ENCODE peak calls at places on chromosomes 13 and 19, in five cellular contexts. One of them, this sample, is unnamed.

GRCh38 chr19:53903055-53903680 is 5.9 kb upstream of the CACNG7 start:
- DNase-seq in H1: no peak
- DNase-seq in HepG2: peak
- DNase-seq in GM12878: no peak
- DNase-seq in K562: peak
- DNase-seq in this sample: no peak

GRCh38 chr19:5184930-5185329 is 155.7 kb downstream of the PTPRS start:
- DNase-seq in H1: no peak
- DNase-seq in HepG2: no peak
- DNase-seq in GM12878: no peak
- DNase-seq in K562: no peak
- DNase-seq in this sample: no peak

GRCh38 chr13:44759222-44759721 is 183.1 kb upstream of the TSC22D1 start:
- DNase-seq in H1: no peak
- DNase-seq in HepG2: no peak
- DNase-seq in GM12878: no peak
- DNase-seq in K562: no peak
- DNase-seq in this sample: no peak

GRCh38 chr13:32383836-32384618 is 43.9 kb downstream of the N4BP2L1 start:
- DNase-seq in H1: no peak
- DNase-seq in HepG2: no peak
- DNase-seq in GM12878: no peak
- DNase-seq in K562: no peak
- DNase-seq in this sample: no peak

GRCh38 chr19:45414468-45414867 is 8.0 kb downstream of the POLR1G start:
- DNase-seq in H1: no peak
- DNase-seq in HepG2: no peak
- DNase-seq in GM12878: no peak
- DNase-seq in K562: no peak
- DNase-seq in this sample: no peak

GRCh38 chr19:19550972-19551861 is 13.2 kb downstream of the CILP2 start:
- DNase-seq in H1: no peak
- DNase-seq in HepG2: no peak
- DNase-seq in GM12878: no peak
- DNase-seq in K562: no peak
- DNase-seq in this sample: no peak

GRCh38 chr19:3622224-3622623 is 4.4 kb downstream of the CACTIN start:
- DNase-seq in H1: no peak
- DNase-seq in HepG2: no peak
- DNase-seq in GM12878: no peak
- DNase-seq in K562: no peak
- DNase-seq in this sample: no peak

GRCh38 chr13:36673838-36674326 is at the start of gene SERTM1:
- DNase-seq in H1: peak
- DNase-seq in HepG2: no peak
- DNase-seq in GM12878: no peak
- DNase-seq in K562: no peak
- DNase-seq in this sample: no peak

GRCh38 chr13:60329221-60329983 is 67.6 kb upstream of the TDRD3 start:
- DNase-seq in H1: peak
- DNase-seq in HepG2: peak
- DNase-seq in GM12878: peak
- DNase-seq in K562: peak
- DNase-seq in this sample: peak

GRCh38 chr19:44731081-44731480 is 17.4 kb upstream of the BCL3 start:
- DNase-seq in H1: no peak
- DNase-seq in HepG2: no peak
- DNase-seq in GM12878: no peak
- DNase-seq in K562: no peak
- DNase-seq in this sample: no peak

GRCh38 chr19:10111405-10111811 is at the start of gene P2RY11:
- DNase-seq in H1: no peak
- DNase-seq in HepG2: no peak
- DNase-seq in GM12878: peak
- DNase-seq in K562: no peak
- DNase-seq in this sample: no peak

GRCh38 chr13:43364210-43365041 is 341.0 kb downstream of the DNAJC15 start:
- DNase-seq in H1: no peak
- DNase-seq in HepG2: no peak
- DNase-seq in GM12878: no peak
- DNase-seq in K562: no peak
- DNase-seq in this sample: no peak

GRCh38 chr13:22915442-22916082 is 265.2 kb upstream of the SGCG start:
- DNase-seq in H1: peak
- DNase-seq in HepG2: no peak
- DNase-seq in GM12878: no peak
- DNase-seq in K562: peak
- DNase-seq in this sample: peak

GRCh38 chr13:21595546-21595822 is 8.5 kb downstream of the MICU2 start:
- DNase-seq in H1: no peak
- DNase-seq in HepG2: no peak
- DNase-seq in GM12878: peak
- DNase-seq in K562: no peak
- DNase-seq in this sample: no peak

GRCh38 chr19:8158411-8159074 is 9.2 kb upstream of the FBN3 start:
- DNase-seq in H1: no peak
- DNase-seq in HepG2: peak
- DNase-seq in GM12878: peak
- DNase-seq in K562: peak
- DNase-seq in this sample: peak

GRCh38 chr19:5216141-5216847 is 124.3 kb downstream of the PTPRS start:
- DNase-seq in H1: no peak
- DNase-seq in HepG2: no peak
- DNase-seq in GM12878: peak
- DNase-seq in K562: no peak
- DNase-seq in this sample: no peak

GRCh38 chr13:106756446-106756845 is 188.5 kb upstream of the ARGLU1 start:
- DNase-seq in H1: no peak
- DNase-seq in HepG2: no peak
- DNase-seq in GM12878: no peak
- DNase-seq in K562: no peak
- DNase-seq in this sample: no peak

GRCh38 chr13:38530492-38530891 is 156.4 kb upstream of the FREM2 start:
- DNase-seq in H1: no peak
- DNase-seq in HepG2: no peak
- DNase-seq in GM12878: no peak
- DNase-seq in K562: peak
- DNase-seq in this sample: no peak

GRCh38 chr19:38975861-38976271 is 324 bp upstream of the FBXO17 start:
- DNase-seq in H1: no peak
- DNase-seq in HepG2: peak
- DNase-seq in GM12878: no peak
- DNase-seq in K562: no peak
- DNase-seq in this sample: no peak

GRCh38 chr13:27001705-27002104 is 169.9 kb downstream of the USP12 start:
- DNase-seq in H1: no peak
- DNase-seq in HepG2: no peak
- DNase-seq in GM12878: no peak
- DNase-seq in K562: no peak
- DNase-seq in this sample: no peak

GRCh38 chr19:14089662-14090508 is 666 bp downstream of the SAMD1 start:
- DNase-seq in H1: no peak
- DNase-seq in HepG2: no peak
- DNase-seq in GM12878: no peak
- DNase-seq in K562: peak
- DNase-seq in this sample: no peak

GRCh38 chr13:107581009-107581408 is 634.3 kb downstream of the LIG4 start:
- DNase-seq in H1: no peak
- DNase-seq in HepG2: no peak
- DNase-seq in GM12878: no peak
- DNase-seq in K562: no peak
- DNase-seq in this sample: no peak

GRCh38 chr19:11295180-11295579 is 780 bp upstream of the TSPAN16 start:
- DNase-seq in H1: no peak
- DNase-seq in HepG2: no peak
- DNase-seq in GM12878: no peak
- DNase-seq in K562: no peak
- DNase-seq in this sample: no peak

GRCh38 chr13:105587786-105588185 is 947.7 kb downstream of the EFNB2 start:
- DNase-seq in H1: no peak
- DNase-seq in HepG2: no peak
- DNase-seq in GM12878: no peak
- DNase-seq in K562: no peak
- DNase-seq in this sample: peak

GRCh38 chr19:42965204-42965603 is 28.2 kb upstream of the PSG7 start:
- DNase-seq in H1: no peak
- DNase-seq in HepG2: no peak
- DNase-seq in GM12878: no peak
- DNase-seq in K562: no peak
- DNase-seq in this sample: no peak

GRCh38 chr19:38869160-38869835 is 8.8 kb downstream of the RINL start:
- DNase-seq in H1: no peak
- DNase-seq in HepG2: no peak
- DNase-seq in GM12878: no peak
- DNase-seq in K562: no peak
- DNase-seq in this sample: no peak

GRCh38 chr13:66981912-66982311 is 248.2 kb downstream of the PCDH9 start:
- DNase-seq in H1: no peak
- DNase-seq in HepG2: no peak
- DNase-seq in GM12878: no peak
- DNase-seq in K562: no peak
- DNase-seq in this sample: no peak

GRCh38 chr13:51518847-51519246 is 65.4 kb upstream of the WDFY2 start:
- DNase-seq in H1: no peak
- DNase-seq in HepG2: no peak
- DNase-seq in GM12878: no peak
- DNase-seq in K562: no peak
- DNase-seq in this sample: no peak
- TF ChIP-seq YY1 in H1: no peak
- TF ChIP-seq YY1 in HepG2: no peak
- TF ChIP-seq YY1 in GM12878: no peak
- TF ChIP-seq YY1 in K562: no peak
- TF ChIP-seq YY1 in this sample: no peak

DNA sequence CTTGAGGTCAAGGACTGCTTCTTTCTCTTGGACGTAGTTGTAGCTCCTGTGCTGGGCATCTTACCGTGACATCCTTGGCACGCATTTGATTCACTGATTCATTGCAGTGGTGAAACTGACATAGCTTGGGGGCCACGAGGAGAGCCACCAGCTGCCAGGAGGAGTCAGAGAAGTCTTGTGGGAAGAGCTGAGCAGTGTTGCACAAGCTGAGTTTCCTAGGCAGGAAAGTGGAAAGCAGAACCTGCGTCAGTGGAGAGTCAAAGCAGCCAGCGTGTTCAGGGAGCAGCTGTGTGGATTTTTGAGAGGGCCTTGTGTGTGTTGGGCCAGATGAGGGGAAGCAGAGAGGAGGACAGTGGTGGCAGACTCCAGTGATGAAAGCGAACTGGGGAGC is 5.3 kb upstream of the GPR183 start:
- DNase-seq in H1: no peak
- DNase-seq in HepG2: no peak
- DNase-seq in GM12878: no peak
- DNase-seq in K562: no peak
- DNase-seq in this sample: no peak
- TF ChIP-seq POLR2A in H1: no peak
- TF ChIP-seq POLR2A in HepG2: no peak
- TF ChIP-seq POLR2A in GM12878: no peak
- TF ChIP-seq POLR2A in K562: no peak
- TF ChIP-seq POLR2A in this sample: no peak

DNA sequence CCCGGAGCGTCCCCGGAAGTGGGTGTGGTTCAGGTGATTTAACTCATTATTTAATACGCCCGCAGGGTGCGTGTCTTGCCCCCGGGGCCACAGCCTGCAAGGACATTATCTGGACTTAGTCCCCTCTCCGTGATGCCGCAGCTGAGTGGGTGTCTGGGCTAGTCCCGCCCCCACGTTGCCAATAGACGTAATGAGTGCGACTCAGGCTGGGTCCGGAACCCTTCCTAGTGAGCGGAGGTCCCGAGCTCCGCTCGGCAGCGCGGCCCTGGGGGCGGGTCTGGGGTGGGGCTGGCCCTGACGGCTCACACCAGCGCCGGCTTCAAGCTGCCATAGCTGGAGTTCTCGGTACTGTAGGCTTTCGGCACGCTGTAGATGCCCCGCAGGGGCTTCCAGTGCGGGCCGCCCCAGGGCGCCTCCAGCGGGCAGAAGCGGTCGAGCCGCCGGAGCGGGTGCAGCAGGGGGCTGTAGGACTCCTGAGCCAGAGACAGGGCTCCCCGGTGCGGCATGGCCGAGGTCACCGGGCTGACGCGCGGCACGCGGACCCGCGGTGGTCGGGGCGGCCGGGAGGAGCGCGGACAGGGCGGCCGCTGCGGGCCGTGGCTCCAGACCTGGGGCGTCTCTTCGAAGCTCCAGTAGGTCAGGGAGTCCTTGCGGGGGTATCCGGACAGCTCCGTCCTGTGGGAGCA is 918 bp upstream of the LHB start:
- DNase-seq in H1: no peak
- DNase-seq in HepG2: peak
- DNase-seq in GM12878: no peak
- DNase-seq in K562: peak
- DNase-seq in this sample: peak
- TF ChIP-seq RAD21 in H1: no peak
- TF ChIP-seq RAD21 in HepG2: peak
- TF ChIP-seq RAD21 in GM12878: peak
- TF ChIP-seq RAD21 in K562: no peak
- TF ChIP-seq RAD21 in this sample: no peak

GRCh38 chr13:76016799-76017198 is 380.7 kb downstream of the LMO7 start:
- DNase-seq in H1: no peak
- DNase-seq in HepG2: peak
- DNase-seq in GM12878: no peak
- DNase-seq in K562: peak
- DNase-seq in this sample: peak

GRCh38 chr13:76019421-76020044 is 383.4 kb downstream of the LMO7 start:
- DNase-seq in H1: peak
- DNase-seq in HepG2: peak
- DNase-seq in GM12878: no peak
- DNase-seq in K562: no peak
- DNase-seq in this sample: peak

GRCh38 chr13:76020421-76020955 is 384.4 kb downstream of the LMO7 start:
- DNase-seq in H1: no peak
- DNase-seq in HepG2: no peak
- DNase-seq in GM12878: no peak
- DNase-seq in K562: no peak
- DNase-seq in this sample: no peak

GRCh38 chr13:76014618-76015315 is 378.6 kb downstream of the LMO7 start:
- DNase-seq in H1: no peak
- DNase-seq in HepG2: no peak
- DNase-seq in GM12878: no peak
- DNase-seq in K562: no peak
- DNase-seq in this sample: no peak

DNA sequence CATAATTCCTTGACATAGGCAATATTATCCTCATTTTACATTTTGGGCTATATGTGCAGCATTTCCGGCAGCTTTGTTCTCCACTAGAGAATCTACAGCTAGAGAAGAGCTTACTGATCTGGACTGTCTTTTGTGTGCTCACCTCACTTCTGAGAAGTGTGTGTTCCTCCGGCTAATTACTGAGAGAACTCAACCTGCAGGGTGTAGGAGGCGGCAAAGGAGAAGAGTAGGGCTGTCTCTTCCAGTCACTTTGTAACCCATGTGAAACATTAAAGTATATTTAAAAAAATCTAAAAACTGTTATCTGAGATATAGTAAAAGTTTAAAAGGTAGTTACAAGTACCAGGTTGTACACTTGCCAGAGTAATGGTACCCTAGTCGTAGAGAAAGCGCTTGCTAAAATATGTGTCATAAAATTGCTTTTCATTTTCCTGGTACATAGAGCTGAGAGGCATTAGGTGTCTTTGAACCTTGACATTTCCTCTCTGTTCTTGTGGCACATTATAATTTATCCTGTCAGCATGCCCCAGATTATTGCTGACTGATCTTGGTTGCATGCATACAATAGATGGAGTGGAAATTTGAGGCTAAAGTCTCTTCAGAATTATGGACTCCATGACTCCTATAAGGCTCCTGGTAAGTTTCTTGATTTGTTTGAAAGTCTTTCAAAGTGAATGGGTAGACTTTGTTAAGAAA is 381.9 kb downstream of the LMO7 start:
- DNase-seq in H1: no peak
- DNase-seq in HepG2: no peak
- DNase-seq in GM12878: no peak
- DNase-seq in K562: no peak
- DNase-seq in this sample: no peak
- TF ChIP-seq YY1 in H1: no peak
- TF ChIP-seq YY1 in HepG2: no peak
- TF ChIP-seq YY1 in GM12878: no peak
- TF ChIP-seq YY1 in K562: no peak
- TF ChIP-seq YY1 in this sample: no peak